ENCODE peak calls at places on chromosome 20, in ten cellular contexts. C is cardiac fibroblast, S is hepatocyte, K is sigmoid colon, H is neural crest cell, W is mammary epithelial cell, Y is GM20000, Q is ascending aorta, I is bronchial epithelial cell, L is heart left ventricle. Z is an unnamed sample.

GRCh38 chr20:50636601-50637539 is 54.5 kb downstream of the RIPOR3 start:
- DNase-seq in C (no peak), S (peak), K (no peak), H (no peak), W (no peak), Y (no peak), Q (no peak), I (no peak), L (no peak), Z (no peak)

GRCh38 chr20:54115172-54115854 is 44.9 kb upstream of the BCAS1 start:
- DNase-seq in C (peak), S (peak), K (peak), H (no peak), W (no peak), Y (no peak), Q (no peak), I (no peak), L (peak), Z (no peak)

GRCh38 chr20:35226126-35226774 is at the start of gene MMP24:
- DNase-seq in C (no peak), S (no peak), K (no peak), H (no peak), W (no peak), Y (no peak), Q (no peak), I (no peak), L (no peak), Z (peak)

GRCh38 chr20:22471156-22471836 is 113.1 kb downstream of the FOXA2 start:
- DNase-seq in C (no peak), S (no peak), K (no peak), H (no peak), W (no peak), Y (no peak), Q (no peak), I (no peak), L (no peak), Z (no peak)

GRCh38 chr20:3248167-3248992 is 9.4 kb upstream of the SLC4A11 start:
- DNase-seq in C (peak), S (peak), K (no peak), H (peak), W (no peak), Y (peak), Q (no peak), I (peak), L (peak), Z (peak)

GRCh38 chr20:36339646-36340592 is 33.8 kb downstream of the DLGAP4 start:
- DNase-seq in C (no peak), S (no peak), K (no peak), H (no peak), W (no peak), Y (no peak), Q (no peak), I (no peak), L (no peak), Z (no peak)

GRCh38 chr20:22984611-22985010 is 50.5 kb upstream of the SSTR4 start:
- DNase-seq in C (no peak), S (no peak), K (no peak), H (no peak), W (no peak), Y (no peak), Q (no peak), I (no peak), L (peak), Z (no peak)

GRCh38 chr20:4187147-4187546 is 171.8 kb upstream of the RNF24 start:
- DNase-seq in C (no peak), S (no peak), K (peak), H (no peak), W (no peak), Y (no peak), Q (no peak), I (no peak), L (no peak), Z (no peak)

GRCh38 chr20:10449270-10449669 is 14.2 kb downstream of the SLX4IP start:
- DNase-seq in C (no peak), S (no peak), K (no peak), H (no peak), W (no peak), Y (no peak), Q (no peak), I (peak), L (no peak), Z (no peak)

GRCh38 chr20:51650685-51651134 is 108.2 kb upstream of the NFATC2 start:
- DNase-seq in C (peak), S (no peak), K (no peak), H (no peak), W (peak), Y (no peak), Q (no peak), I (peak), L (no peak), Z (no peak)

GRCh38 chr20:54254596-54254995 is 46.7 kb downstream of the PFDN4 start:
- DNase-seq in C (peak), S (no peak), K (no peak), H (no peak), W (no peak), Y (no peak), Q (no peak), I (peak), L (no peak), Z (no peak)

GRCh38 chr20:36932476-36933426 is 18.8 kb downstream of the SAMHD1 start:
- DNase-seq in C (peak), S (no peak), K (no peak), H (no peak), W (no peak), Y (no peak), Q (no peak), I (no peak), L (no peak), Z (no peak)

GRCh38 chr20:48841861-48842529 is 14.2 kb upstream of the PREX1 start:
- DNase-seq in C (peak), S (no peak), K (no peak), H (no peak), W (peak), Y (no peak), Q (no peak), I (peak), L (no peak), Z (no peak)

GRCh38 chr20:49427751-49428518 is 54.5 kb downstream of the KCNB1 start:
- DNase-seq in C (no peak), S (no peak), K (no peak), H (no peak), W (no peak), Y (no peak), Q (no peak), I (no peak), L (peak), Z (no peak)

GRCh38 chr20:1291191-1291741 is 25.2 kb downstream of the SNPH start:
- DNase-seq in C (peak), S (peak), K (no peak), H (no peak), W (peak), Y (no peak), Q (no peak), I (no peak), L (no peak), Z (no peak)

GRCh38 chr20:17042122-17042521 is 184.7 kb upstream of the PCSK2 start:
- DNase-seq in C (no peak), S (no peak), K (no peak), H (no peak), W (no peak), Y (no peak), Q (no peak), I (no peak), L (no peak), Z (no peak)

GRCh38 chr20:15834857-15835256 is 738.4 kb downstream of the KIF16B start:
- DNase-seq in C (no peak), S (no peak), K (no peak), H (no peak), W (peak), Y (no peak), Q (no peak), I (peak), L (no peak), Z (no peak)

GRCh38 chr20:51122931-51123658 is 100.2 kb upstream of the KCNG1 start:
- DNase-seq in C (no peak), S (no peak), K (no peak), H (no peak), W (no peak), Y (no peak), Q (no peak), I (no peak), L (no peak), Z (no peak)

GRCh38 chr20:25540273-25540672 is 45.1 kb downstream of the NINL start:
- DNase-seq in C (no peak), S (no peak), K (no peak), H (no peak), W (peak), Y (no peak), Q (no peak), I (peak), L (no peak), Z (no peak)

GRCh38 chr20:25179439-25180089 is 15.9 kb upstream of the ENTPD6 start:
- DNase-seq in C (no peak), S (no peak), K (no peak), H (no peak), W (no peak), Y (no peak), Q (no peak), I (no peak), L (no peak), Z (no peak)

GRCh38 chr20:10954137-10954840 is 280.5 kb upstream of the JAG1 start:
- DNase-seq in C (no peak), S (no peak), K (no peak), H (no peak), W (peak), Y (no peak), Q (no peak), I (peak), L (no peak), Z (no peak)

GRCh38 chr20:2005831-2006426 is 12.1 kb upstream of the PDYN start:
- DNase-seq in C (peak), S (peak), K (no peak), H (peak), W (peak), Y (peak), Q (no peak), I (peak), L (peak), Z (peak)

GRCh38 chr20:25259358-25259757 is 11.5 kb downstream of the PYGB start:
- DNase-seq in C (no peak), S (no peak), K (peak), H (no peak), W (no peak), Y (no peak), Q (no peak), I (no peak), L (no peak), Z (no peak)

GRCh38 chr20:34713194-34713943 is 9.2 kb downstream of the TP53INP2 start:
- DNase-seq in C (peak), S (peak), K (no peak), H (no peak), W (peak), Y (no peak), Q (no peak), I (peak), L (peak), Z (no peak)

GRCh38 chr20:34185766-34186620 is 55.2 kb upstream of the ASIP start:
- DNase-seq in C (no peak), S (no peak), K (no peak), H (no peak), W (no peak), Y (no peak), Q (no peak), I (no peak), L (no peak), Z (no peak)

GRCh38 chr20:33680681-33681080 is 5.5 kb downstream of the E2F1 start:
- DNase-seq in C (peak), S (no peak), K (no peak), H (no peak), W (no peak), Y (no peak), Q (no peak), I (no peak), L (no peak), Z (no peak)

GRCh38 chr20:48164566-48165400 is 379.5 kb upstream of the SULF2 start:
- DNase-seq in C (no peak), S (no peak), K (no peak), H (no peak), W (no peak), Y (no peak), Q (no peak), I (no peak), L (no peak), Z (no peak)

GRCh38 chr20:48198951-48199431 is 413.7 kb upstream of the SULF2 start:
- DNase-seq in C (peak), S (no peak), K (no peak), H (no peak), W (no peak), Y (no peak), Q (no peak), I (no peak), L (no peak), Z (no peak)

GRCh38 chr20:24842591-24843442 is 106.3 kb upstream of the CST7 start:
- DNase-seq in C (no peak), S (no peak), K (no peak), H (no peak), W (no peak), Y (peak), Q (no peak), I (no peak), L (no peak), Z (no peak)

GRCh38 chr20:12203981-12204380 is 286.3 kb downstream of the BTBD3 start:
- DNase-seq in C (no peak), S (no peak), K (no peak), H (no peak), W (no peak), Y (no peak), Q (no peak), I (no peak), L (no peak), Z (no peak)

GRCh38 chr20:51094221-51094620 is 71.3 kb upstream of the KCNG1 start:
- DNase-seq in C (no peak), S (no peak), K (no peak), H (no peak), W (no peak), Y (no peak), Q (no peak), I (no peak), L (no peak), Z (no peak)

GRCh38 chr20:53262294-53262840 is 290.2 kb downstream of the TSHZ2 start:
- DNase-seq in C (no peak), S (no peak), K (no peak), H (no peak), W (peak), Y (no peak), Q (no peak), I (peak), L (no peak), Z (no peak)

GRCh38 chr20:38447931-38448675 is 13.0 kb upstream of the SNHG17 start:
- DNase-seq in C (no peak), S (no peak), K (no peak), H (no peak), W (no peak), Y (peak), Q (no peak), I (no peak), L (no peak), Z (no peak)

GRCh38 chr20:21607971-21608735 is 94.3 kb upstream of the NKX2-2 start:
- DNase-seq in C (no peak), S (no peak), K (peak), H (no peak), W (no peak), Y (no peak), Q (no peak), I (no peak), L (no peak), Z (no peak)

DNA sequence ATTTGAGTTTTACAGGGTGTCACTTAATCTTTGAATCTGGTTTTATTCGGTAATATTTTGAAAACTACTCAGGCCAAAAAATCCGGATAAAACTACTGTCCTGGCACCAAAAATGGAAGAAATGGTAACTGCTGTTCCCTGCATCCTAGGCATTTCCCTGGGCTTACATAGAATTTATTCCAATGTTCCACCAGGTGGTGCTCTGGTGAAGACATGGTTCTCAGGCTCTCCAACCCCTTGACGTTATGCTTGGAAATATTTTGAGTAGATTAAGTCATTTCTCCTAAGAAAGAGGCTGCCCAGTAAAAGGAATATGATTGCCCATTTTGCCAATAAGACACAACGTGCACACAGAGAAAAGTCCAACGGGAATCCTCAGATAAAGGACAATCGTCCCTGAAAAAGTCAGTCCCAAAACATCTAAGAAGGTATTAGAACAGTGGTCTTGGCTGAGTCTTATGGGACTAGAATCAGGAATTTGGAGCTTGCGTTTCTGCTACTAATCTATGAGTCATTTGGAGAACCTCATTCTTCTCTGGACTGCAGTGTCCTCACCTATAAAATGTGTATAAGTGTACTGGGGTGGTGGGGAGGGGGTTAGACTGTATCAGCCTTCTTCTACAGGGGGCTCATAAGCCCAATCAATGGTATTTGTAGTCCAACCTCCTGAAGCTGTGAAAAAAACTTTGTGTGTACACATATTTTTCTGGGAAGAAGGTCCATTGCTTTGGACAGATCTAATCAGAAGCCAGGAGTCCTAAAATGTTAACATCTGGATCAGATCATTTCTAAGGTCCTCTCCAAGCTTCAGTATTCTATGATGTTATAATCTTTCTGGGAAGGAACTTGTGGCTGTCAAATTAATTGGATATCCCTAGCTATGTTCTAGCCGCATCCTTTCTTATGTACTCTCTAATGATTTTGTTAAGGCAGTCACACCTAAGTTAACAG is 131.0 kb upstream of the BMP2 start:
- DNase-seq in C (peak), S (peak), K (no peak), H (no peak), W (peak), Y (no peak), Q (no peak), I (peak), L (no peak), Z (peak)
- TF ChIP-seq CTCF in C (peak), S (peak), K (peak), H (peak), W (peak), Y (no peak), Q (peak), I (peak), L (peak), Z (peak)

DNA sequence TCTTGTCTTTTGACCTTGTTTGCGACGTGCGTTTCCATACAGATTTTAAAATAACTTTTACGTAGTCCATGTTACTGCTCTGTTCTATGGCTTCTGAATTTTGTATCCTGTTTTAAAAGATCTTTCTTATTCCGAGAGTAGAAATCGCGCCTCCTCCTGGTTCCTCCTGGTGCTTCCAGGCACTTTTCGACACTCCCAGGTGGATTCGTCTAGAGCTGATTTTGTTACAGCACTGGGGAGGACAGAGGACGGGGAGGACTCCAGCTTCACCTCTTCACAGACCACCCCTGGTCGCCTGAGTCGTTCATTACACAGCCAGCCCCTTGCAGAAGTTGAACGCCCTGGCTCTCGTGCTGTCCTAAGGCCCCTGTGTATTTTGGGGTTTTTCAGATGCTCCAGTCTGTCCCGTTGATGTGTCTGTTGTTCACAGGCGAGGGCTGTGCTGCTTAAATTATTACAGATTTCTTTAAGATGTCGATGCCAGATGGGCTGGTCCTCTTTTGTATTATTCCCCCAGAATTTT is 30.4 kb downstream of the COL20A1 start:
- DNase-seq in C (no peak), S (no peak), K (peak), H (no peak), W (no peak), Y (no peak), Q (no peak), I (no peak), L (no peak), Z (no peak)
- TF ChIP-seq CTCF in C (no peak), S (no peak), K (no peak), H (no peak), W (no peak), Y (no peak), Q (no peak), I (no peak), L (no peak), Z (no peak)

GRCh38 chr20:20568604-20569205 is 143.7 kb downstream of the RALGAPA2 start:
- DNase-seq in C (peak), S (peak), K (no peak), H (peak), W (no peak), Y (peak), Q (no peak), I (peak), L (no peak), Z (peak)
- TF ChIP-seq CTCF in C (peak), S (peak), K (no peak), H (peak), W (peak), Y (peak), Q (peak), I (peak), L (peak), Z (peak)

DNA sequence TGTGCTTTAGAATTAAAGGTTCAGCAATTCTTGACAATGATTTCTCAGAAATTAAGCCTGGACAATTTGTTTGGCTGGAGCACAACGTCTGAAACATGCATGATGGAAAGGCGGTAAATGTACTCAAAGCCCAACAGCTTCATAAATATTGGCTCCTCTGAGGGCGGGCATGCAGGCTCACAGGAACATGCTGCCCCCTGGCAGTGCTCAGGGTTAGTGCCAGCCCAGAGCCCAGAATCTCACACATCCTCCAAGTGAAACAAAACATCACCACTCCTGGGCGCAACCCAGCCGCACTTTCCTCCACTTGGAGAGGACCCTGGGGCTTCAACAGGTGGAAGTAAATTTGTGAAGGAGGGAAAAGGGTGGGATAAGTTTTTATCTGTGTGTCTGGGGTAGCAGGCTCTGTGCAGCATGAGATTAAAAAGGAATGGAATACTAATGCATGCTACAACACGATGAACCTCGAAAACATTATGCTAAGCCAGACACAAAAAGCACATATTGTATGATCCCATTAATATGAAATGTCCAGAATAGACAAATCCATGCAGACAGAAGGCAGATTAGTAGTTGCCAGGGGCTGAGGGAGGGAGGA is 54.1 kb upstream of the PTPRT start:
- DNase-seq in C (peak), S (no peak), K (no peak), H (no peak), W (no peak), Y (no peak), Q (no peak), I (no peak), L (no peak), Z (no peak)
- TF ChIP-seq CTCF in C (no peak), S (peak), K (no peak), H (peak), W (no peak), Y (no peak), Q (peak), I (no peak), L (peak), Z (no peak)

GRCh38 chr20:57947421-57948176 is 237.8 kb upstream of the PMEPA1 start:
- DNase-seq in C (no peak), S (no peak), K (no peak), H (no peak), W (no peak), Y (no peak), Q (no peak), I (no peak), L (no peak), Z (no peak)
- TF ChIP-seq CTCF in C (no peak), S (no peak), K (no peak), H (no peak), W (no peak), Y (no peak), Q (no peak), I (no peak), L (no peak), Z (no peak)

GRCh38 chr20:46582648-46583047 is 32.2 kb upstream of the OCSTAMP start:
- DNase-seq in C (no peak), S (no peak), K (peak), H (no peak), W (no peak), Y (no peak), Q (no peak), I (no peak), L (no peak), Z (no peak)
- TF ChIP-seq CTCF in C (no peak), S (no peak), K (no peak), H (no peak), W (no peak), Y (no peak), Q (no peak), I (no peak), L (no peak), Z (no peak)

GRCh38 chr20:32240220-32240619 is 32.5 kb downstream of the POFUT1 start:
- DNase-seq in C (no peak), S (no peak), K (no peak), H (no peak), W (no peak), Y (no peak), Q (no peak), I (no peak), L (no peak), Z (no peak)
- TF ChIP-seq CTCF in C (no peak), S (peak), K (no peak), H (no peak), W (no peak), Y (no peak), Q (no peak), I (no peak), L (no peak), Z (no peak)

Z was measured in endothelial cell.